ENCODE peak calls at places on chromosome 2, in eight cellular contexts. C, P, K, Y, D, R, V and M are unnamed samples.

GRCh38 chr2:237140689-237141285 is 55.1 kb downstream of the COPS8 start:
- DNase-seq in P (no peak), C (no peak), V (peak; percentile 30), R (no peak), Y (no peak), D (no peak), K (no peak), M (no peak)

GRCh38 chr2:235811446-235812184 is 317.8 kb downstream of the AGAP1 start:
- DNase-seq in V (no peak), P (no peak), R (peak; percentile 5), C (no peak), Y (no peak), K (no peak), D (no peak), M (no peak)

GRCh38 chr2:142957143-142957542 is 79.7 kb downstream of the KYNU start:
- DNase-seq in Y (no peak), D (no peak), C (no peak), K (no peak), P (no peak), V (no peak), R (no peak), M (no peak)

GRCh38 chr2:133240505-133241230 is 327.6 kb downstream of the NCKAP5 start:
- DNase-seq in V (no peak), R (no peak), C (no peak), K (no peak), Y (no peak), D (no peak), P (peak; percentile 20), M (no peak)

GRCh38 chr2:172040311-172040710 is 40.6 kb downstream of the METAP1D start:
- DNase-seq in C (no peak), K (no peak), P (no peak), V (no peak), Y (no peak), R (no peak), D (no peak), M (no peak)

GRCh38 chr2:120264995-120265394 is 12.3 kb downstream of the RALB start:
- DNase-seq in K (no peak), D (no peak), V (no peak), P (peak; percentile 45), C (no peak), Y (no peak), R (no peak), M (no peak)

GRCh38 chr2:111225871-111226270 is 105.2 kb downstream of the BCL2L11 start:
- DNase-seq in D (no peak), K (no peak), P (no peak), V (no peak), C (no peak), R (no peak), Y (no peak), M (no peak)

GRCh38 chr2:223787358-223787757 is 50.0 kb downstream of the AP1S3 start:
- DNase-seq in P (no peak), D (no peak), V (no peak), C (no peak), K (no peak), R (no peak), Y (no peak), M (no peak)

GRCh38 chr2:157375384-157375783 is 49.8 kb upstream of the ERMN start:
- DNase-seq in P (no peak), K (no peak), D (no peak), Y (no peak), R (no peak), V (no peak), C (no peak), M (no peak)

GRCh38 chr2:99640568-99641215 is 150.9 kb upstream of the REV1 start:
- DNase-seq in P (no peak), K (no peak), D (no peak), Y (no peak), R (no peak), V (no peak), C (no peak), M (no peak)

GRCh38 chr2:196758474-196759377 is 40.8 kb downstream of the GTF3C3 start:
- DNase-seq in D (no peak), R (no peak), P (peak; percentile 40), K (no peak), Y (no peak), V (no peak), C (no peak), M (no peak)

GRCh38 chr2:3536682-3537632 is 17.6 kb upstream of the ADI1 start:
- DNase-seq in Y (no peak), V (peak; percentile 49), P (peak; percentile 51), D (peak; percentile 61), C (peak; percentile 69), K (no peak), R (no peak), M (peak; percentile 82)

GRCh38 chr2:207012461-207012860 is 73.1 kb downstream of the CPO start:
- DNase-seq in R (no peak), Y (no peak), C (no peak), P (peak; percentile 35), D (no peak), V (no peak), K (no peak), M (no peak)

GRCh38 chr2:181309576-181309975 is 147.6 kb upstream of the ITGA4 start:
- DNase-seq in D (no peak), R (no peak), K (no peak), C (no peak), Y (no peak), P (no peak), V (no peak), M (no peak)

GRCh38 chr2:3254438-3254941 is 123.1 kb downstream of the EIPR1 start:
- DNase-seq in K (no peak), V (no peak), Y (no peak), R (peak; percentile 9), C (no peak), D (no peak), P (no peak), M (no peak)

GRCh38 chr2:201643216-201643651 is at the start of gene TMEM237:
- DNase-seq in V (peak; percentile 29), K (peak; percentile 41), D (peak; percentile 24), R (no peak), C (peak; percentile 36), P (peak; percentile 61), Y (no peak), M (peak; percentile 13)

GRCh38 chr2:20617892-20618467 is 32.9 kb downstream of the HS1BP3 start:
- DNase-seq in P (peak; percentile 98), K (no peak), D (peak; percentile 55), Y (no peak), V (peak; percentile 97), C (peak; percentile 97), R (no peak), M (peak; percentile 94)

GRCh38 chr2:219045937-219046550 is 4.7 kb upstream of the CFAP65 start:
- DNase-seq in Y (no peak), D (peak; percentile 41), P (peak; percentile 39), C (no peak), V (no peak), R (no peak), K (no peak), M (no peak)

GRCh38 chr2:133334923-133335322 is 233.3 kb downstream of the NCKAP5 start:
- DNase-seq in V (no peak), R (no peak), Y (no peak), K (no peak), P (no peak), C (no peak), D (no peak), M (no peak)

GRCh38 chr2:51344886-51345285 is 313.0 kb upstream of the NRXN1 start:
- DNase-seq in C (no peak), Y (no peak), V (no peak), R (no peak), D (no peak), P (no peak), K (no peak), M (no peak)

GRCh38 chr2:74532222-74532621 is 2.5 kb downstream of the HTRA2 start:
- DNase-seq in D (peak; percentile 22), P (peak; percentile 45), C (no peak), Y (no peak), K (no peak), R (no peak), V (no peak), M (peak; percentile 68)

GRCh38 chr2:119753041-119753929 is 6.4 kb upstream of the PTPN4 start:
- DNase-seq in R (no peak), P (peak; percentile 65), C (no peak), D (peak; percentile 54), K (peak; percentile 52), V (no peak), Y (no peak), M (peak; percentile 61)

GRCh38 chr2:240647503-240648154 is 22.3 kb downstream of the GPR35 start:
- DNase-seq in K (no peak), V (no peak), Y (no peak), P (no peak), D (no peak), R (no peak), C (no peak), M (no peak)

GRCh38 chr2:9089831-9090230 is 86.3 kb upstream of the MBOAT2 start:
- DNase-seq in K (no peak), D (no peak), Y (no peak), C (no peak), R (no peak), P (no peak), V (no peak), M (no peak)

GRCh38 chr2:105055613-105056012 is 17.7 kb downstream of the MRPS9 start:
- DNase-seq in V (no peak), D (no peak), K (no peak), P (peak; percentile 59), R (no peak), Y (no peak), C (no peak), M (no peak)

GRCh38 chr2:112075490-112076260 is 20.6 kb downstream of the TMEM87B start:
- DNase-seq in K (no peak), V (no peak), R (no peak), P (peak; percentile 86), C (no peak), D (peak; percentile 36), Y (no peak), M (no peak)

GRCh38 chr2:174631009-174631981 is 33.7 kb upstream of the WIPF1 start:
- DNase-seq in K (no peak), Y (no peak), D (no peak), V (no peak), R (no peak), C (no peak), P (no peak), M (no peak)

GRCh38 chr2:187013058-187013457 is 164.1 kb upstream of the ZSWIM2 start:
- DNase-seq in K (no peak), P (no peak), Y (no peak), C (no peak), R (no peak), D (no peak), V (no peak), M (no peak)

GRCh38 chr2:174158003-174158402 is 90.3 kb downstream of the OLA1 start:
- DNase-seq in K (peak; percentile 33), D (no peak), V (no peak), C (no peak), Y (no peak), P (peak; percentile 29), R (no peak), M (peak; percentile 68)

GRCh38 chr2:30217644-30218361 is 13.5 kb upstream of the LBH start:
- DNase-seq in Y (no peak), V (peak; percentile 93), R (peak; percentile 49), C (no peak), D (peak; percentile 61), K (peak; percentile 14), P (no peak), M (no peak)

GRCh38 chr2:67234443-67234842 is 162.7 kb upstream of the ETAA1 start:
- DNase-seq in P (peak; percentile 26), C (no peak), R (no peak), K (peak; percentile 42), Y (no peak), V (no peak), D (no peak), M (no peak)

GRCh38 chr2:80145499-80145898 is 159.1 kb downstream of the LRRTM1 start:
- DNase-seq in Y (no peak), K (no peak), D (no peak), P (no peak), V (no peak), R (no peak), C (no peak), M (no peak)

GRCh38 chr2:85998071-85998991 is 107.4 kb downstream of the POLR1A start:
- DNase-seq in D (no peak), R (no peak), P (no peak), C (no peak), Y (no peak), V (peak; percentile 41), K (no peak), M (no peak)

GRCh38 chr2:28956415-28956826 is 24.7 kb upstream of the TOGARAM2 start:
- DNase-seq in D (no peak), Y (peak; percentile 48), V (peak; percentile 65), K (no peak), P (no peak), C (no peak), R (peak; percentile 70), M (peak; percentile 62)